ENCODE peak calls at places on chromosomes 1 and 21, in five cellular contexts. One of them, this sample, is unnamed.

GRCh38 chr1:205739348-205740160 is 10.4 kb downstream of the NUCKS1 start:
- DNase-seq in EL: peak
- DNase-seq in activated CD4-positive, CD25-positive, alpha-beta regulatory T cell treated with anti-CD3 and anti-CD28 coated beads, Interleukin-2, amount 50 U/mL, for 72 hours: no peak
- DNase-seq in glutamatergic neuron: no peak
- DNase-seq in NCI-H146: no peak
- DNase-seq in this sample: no peak

GRCh38 chr1:165928075-165928731 is 100.8 kb downstream of the UCK2 start:
- DNase-seq in EL: peak
- DNase-seq in activated CD4-positive, CD25-positive, alpha-beta regulatory T cell treated with anti-CD3 and anti-CD28 coated beads, Interleukin-2, amount 50 U/mL, for 72 hours: peak
- DNase-seq in glutamatergic neuron: peak
- DNase-seq in NCI-H146: peak
- DNase-seq in this sample: no peak

GRCh38 chr1:13792429-13792828 is 92.4 kb downstream of the PRDM2 start:
- DNase-seq in EL: peak
- DNase-seq in activated CD4-positive, CD25-positive, alpha-beta regulatory T cell treated with anti-CD3 and anti-CD28 coated beads, Interleukin-2, amount 50 U/mL, for 72 hours: no peak
- DNase-seq in glutamatergic neuron: no peak
- DNase-seq in NCI-H146: no peak
- DNase-seq in this sample: no peak

GRCh38 chr1:5497471-5497870 is 494.8 kb downstream of the NPHP4 start:
- DNase-seq in EL: no peak
- DNase-seq in activated CD4-positive, CD25-positive, alpha-beta regulatory T cell treated with anti-CD3 and anti-CD28 coated beads, Interleukin-2, amount 50 U/mL, for 72 hours: no peak
- DNase-seq in glutamatergic neuron: no peak
- DNase-seq in NCI-H146: no peak
- DNase-seq in this sample: no peak

GRCh38 chr1:40924767-40925166 is 54.7 kb upstream of the CTPS1 start:
- DNase-seq in EL: no peak
- DNase-seq in activated CD4-positive, CD25-positive, alpha-beta regulatory T cell treated with anti-CD3 and anti-CD28 coated beads, Interleukin-2, amount 50 U/mL, for 72 hours: no peak
- DNase-seq in glutamatergic neuron: no peak
- DNase-seq in NCI-H146: no peak
- DNase-seq in this sample: no peak

GRCh38 chr1:109295712-109296415 is 10.9 kb downstream of the MYBPHL start:
- DNase-seq in EL: no peak
- DNase-seq in activated CD4-positive, CD25-positive, alpha-beta regulatory T cell treated with anti-CD3 and anti-CD28 coated beads, Interleukin-2, amount 50 U/mL, for 72 hours: no peak
- DNase-seq in glutamatergic neuron: no peak
- DNase-seq in NCI-H146: no peak
- DNase-seq in this sample: no peak

GRCh38 chr1:55626326-55626725 is 411.2 kb upstream of the USP24 start:
- DNase-seq in EL: no peak
- DNase-seq in activated CD4-positive, CD25-positive, alpha-beta regulatory T cell treated with anti-CD3 and anti-CD28 coated beads, Interleukin-2, amount 50 U/mL, for 72 hours: no peak
- DNase-seq in glutamatergic neuron: no peak
- DNase-seq in NCI-H146: no peak
- DNase-seq in this sample: no peak

GRCh38 chr1:16246961-16247360 is 10.0 kb upstream of the CPLANE2 start:
- DNase-seq in EL: no peak
- DNase-seq in activated CD4-positive, CD25-positive, alpha-beta regulatory T cell treated with anti-CD3 and anti-CD28 coated beads, Interleukin-2, amount 50 U/mL, for 72 hours: no peak
- DNase-seq in glutamatergic neuron: no peak
- DNase-seq in NCI-H146: no peak
- DNase-seq in this sample: no peak

GRCh38 chr1:39269791-39270342 is 65.4 kb downstream of the MACF1 start:
- DNase-seq in EL: peak
- DNase-seq in activated CD4-positive, CD25-positive, alpha-beta regulatory T cell treated with anti-CD3 and anti-CD28 coated beads, Interleukin-2, amount 50 U/mL, for 72 hours: no peak
- DNase-seq in glutamatergic neuron: no peak
- DNase-seq in NCI-H146: no peak
- DNase-seq in this sample: peak

GRCh38 chr21:37658121-37658993 is 257.9 kb downstream of the KCNJ6 start:
- DNase-seq in EL: no peak
- DNase-seq in activated CD4-positive, CD25-positive, alpha-beta regulatory T cell treated with anti-CD3 and anti-CD28 coated beads, Interleukin-2, amount 50 U/mL, for 72 hours: no peak
- DNase-seq in glutamatergic neuron: no peak
- DNase-seq in NCI-H146: no peak
- DNase-seq in this sample: no peak

GRCh38 chr1:165481820-165482532 is 37.0 kb upstream of the RXRG start:
- DNase-seq in EL: peak
- DNase-seq in activated CD4-positive, CD25-positive, alpha-beta regulatory T cell treated with anti-CD3 and anti-CD28 coated beads, Interleukin-2, amount 50 U/mL, for 72 hours: no peak
- DNase-seq in glutamatergic neuron: no peak
- DNase-seq in NCI-H146: no peak
- DNase-seq in this sample: no peak

GRCh38 chr1:171188388-171189266 is 3.5 kb downstream of the FMO2 start:
- DNase-seq in EL: peak
- DNase-seq in activated CD4-positive, CD25-positive, alpha-beta regulatory T cell treated with anti-CD3 and anti-CD28 coated beads, Interleukin-2, amount 50 U/mL, for 72 hours: peak
- DNase-seq in glutamatergic neuron: peak
- DNase-seq in NCI-H146: peak
- DNase-seq in this sample: peak

This sample was measured in naive thymus-derived CD8-positive, alpha-beta T cell.